ENCODE peak calls at places on chromosomes 13 and 19, in eight cellular contexts. G, Z, L, R, I, S, C and E are unnamed samples.

GRCh38 chr19:19304186-19304975 is 15.9 kb downstream of the SUGP1 start:
- DNase-seq in Z (no peak), R (no peak), C (no peak), G (no peak), L (no peak), S (peak; percentile 77), I (no peak), E (no peak)

GRCh38 chr13:20411638-20412342 is 113.9 kb downstream of the CRYL1 start:
- DNase-seq in L (no peak), I (peak; percentile 75), S (no peak), G (no peak), Z (no peak), R (no peak), C (no peak), E (peak; percentile 79)

GRCh38 chr13:51844862-51845573 is at the start of gene TMEM272:
- DNase-seq in I (no peak), G (peak; percentile 23), L (peak; percentile 81), R (peak; percentile 70), Z (peak; percentile 43), S (peak; percentile 87), C (no peak), E (no peak)

GRCh38 chr13:88031980-88032562 is 360.9 kb downstream of the SLITRK5 start:
- DNase-seq in L (no peak), C (no peak), Z (no peak), S (no peak), G (no peak), R (no peak), I (no peak), E (no peak)

GRCh38 chr13:34462843-34463242 is 479.2 kb upstream of the NBEA start:
- DNase-seq in S (no peak), L (no peak), G (peak; percentile 51), R (no peak), I (no peak), Z (no peak), C (no peak), E (no peak)

GRCh38 chr13:42466123-42466522 is 107.8 kb upstream of the TNFSF11 start:
- DNase-seq in I (no peak), Z (no peak), C (no peak), S (no peak), G (no peak), L (no peak), R (no peak), E (no peak)

GRCh38 chr13:100464006-100464405 is 124.6 kb downstream of the GGACT start:
- DNase-seq in L (no peak), I (no peak), G (no peak), C (no peak), S (no peak), R (no peak), Z (no peak), E (no peak)

GRCh38 chr13:35231426-35231825 is 245.1 kb downstream of the MAB21L1 start:
- DNase-seq in S (no peak), G (no peak), Z (no peak), I (no peak), R (no peak), L (no peak), C (no peak), E (no peak)

GRCh38 chr19:48481191-48481500 is 12.0 kb downstream of the CYTH2 start:
- DNase-seq in I (no peak), Z (no peak), C (no peak), R (no peak), L (no peak), G (no peak), S (no peak), E (no peak)

GRCh38 chr13:98372886-98373285 is 195.8 kb upstream of the RNF113B start:
- DNase-seq in L (peak; percentile 58), C (no peak), Z (no peak), R (no peak), G (no peak), I (no peak), S (no peak), E (no peak)

GRCh38 chr19:55711719-55712118 is 26.5 kb downstream of the NLRP9 start:
- DNase-seq in C (no peak), L (no peak), Z (no peak), I (no peak), G (no peak), R (no peak), S (no peak), E (no peak)

GRCh38 chr19:35902870-35903475 is 644 bp downstream of the HCST start:
- DNase-seq in R (no peak), G (no peak), Z (no peak), S (no peak), C (no peak), I (no peak), L (no peak), E (no peak)

GRCh38 chr13:98293570-98294142 is 116.6 kb upstream of the RNF113B start:
- DNase-seq in S (no peak), L (no peak), R (no peak), C (no peak), Z (no peak), I (no peak), G (no peak), E (no peak)

GRCh38 chr19:29840066-29840950 is 28.5 kb downstream of the CCNE1 start:
- DNase-seq in S (no peak), R (no peak), G (no peak), C (no peak), L (no peak), I (no peak), Z (no peak), E (no peak)

GRCh38 chr13:76980075-76980718 is 11.7 kb upstream of the CLN5 start:
- DNase-seq in I (no peak), R (peak; percentile 75), L (peak; percentile 93), G (peak; percentile 43), Z (peak; percentile 43), S (peak; percentile 92), C (no peak), E (peak; percentile 75)

GRCh38 chr13:51760592-51760991 is 43.4 kb downstream of the DHRS12 start:
- DNase-seq in S (no peak), Z (no peak), G (no peak), R (no peak), L (no peak), C (no peak), I (no peak), E (no peak)

DNA sequence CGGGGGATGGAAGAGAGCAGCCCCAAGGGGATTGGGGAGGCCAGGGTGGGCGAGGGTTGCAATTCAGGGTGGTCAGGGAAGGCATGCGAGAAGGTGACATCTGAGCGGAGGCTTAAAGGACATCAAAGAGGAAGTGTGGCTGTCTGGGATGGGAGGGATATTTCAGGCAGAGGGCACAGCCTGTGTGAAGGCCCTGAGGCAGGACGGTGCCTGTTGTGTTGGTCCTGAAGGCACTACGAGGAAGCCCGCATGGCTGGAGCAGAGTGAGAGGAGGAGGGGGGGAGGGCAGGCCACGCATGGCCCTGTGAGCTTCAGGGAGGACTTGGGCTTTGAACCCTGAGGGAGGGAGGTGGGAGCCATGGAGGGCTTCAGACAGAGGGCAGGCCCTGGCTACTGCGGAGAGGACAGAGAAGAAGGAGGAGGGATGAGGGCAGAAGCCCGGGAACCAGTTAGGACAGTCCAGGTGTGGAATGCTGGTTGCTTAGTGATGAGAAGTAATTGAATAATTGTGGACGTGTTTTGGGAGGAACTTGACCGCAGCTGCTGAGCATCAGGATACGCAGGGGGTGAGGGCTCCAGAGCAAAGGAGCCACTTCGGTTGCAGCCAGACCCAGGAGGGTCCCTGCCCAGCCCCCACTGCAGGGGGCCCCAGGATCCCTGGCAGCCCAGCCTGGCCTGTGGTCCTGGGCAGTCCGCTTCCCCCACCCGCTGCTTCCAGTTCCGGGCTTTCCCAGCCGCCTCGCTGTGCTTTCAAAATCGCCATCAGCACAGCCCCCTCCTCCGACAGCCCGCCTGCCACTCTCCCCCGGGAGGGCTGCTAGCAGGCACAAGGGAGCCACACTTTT is 6.2 kb downstream of the TLE6 start:
- DNase-seq in R (no peak), L (peak; percentile 93), S (peak; percentile 87), G (no peak), C (no peak), I (no peak), Z (no peak), E (no peak)
- TF ChIP-seq REST in R (no peak), L (no peak), S (no peak), G (no peak), C (no peak), I (no peak), Z (no peak), E (no peak)

DNA sequence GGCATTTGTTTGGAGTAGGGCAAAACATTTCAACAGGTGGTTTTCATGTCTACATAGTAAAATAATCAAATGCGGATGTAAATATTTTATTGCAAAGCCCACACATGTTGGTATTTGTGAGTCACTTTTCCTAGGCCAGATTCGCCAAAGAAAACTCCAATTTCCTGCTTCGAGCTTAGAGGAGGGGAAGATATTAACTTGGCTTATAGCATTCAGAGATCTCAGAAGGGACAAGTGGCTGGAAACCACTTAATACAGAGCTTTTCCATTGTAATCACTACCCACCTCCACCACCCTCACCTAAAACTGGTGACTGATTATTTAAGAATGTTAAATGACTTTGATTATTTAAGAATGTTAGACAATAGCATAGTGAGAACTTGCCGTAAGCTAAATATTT is 530.6 kb upstream of the SPRY2 start:
- DNase-seq in I (no peak), Z (no peak), R (no peak), L (no peak), G (no peak), C (no peak), S (no peak), E (no peak)
- TF ChIP-seq POLR2AphosphoS5 in I (no peak), Z (no peak), R (no peak), L (no peak), G (no peak), C (no peak), S (no peak), E (no peak)

DNA sequence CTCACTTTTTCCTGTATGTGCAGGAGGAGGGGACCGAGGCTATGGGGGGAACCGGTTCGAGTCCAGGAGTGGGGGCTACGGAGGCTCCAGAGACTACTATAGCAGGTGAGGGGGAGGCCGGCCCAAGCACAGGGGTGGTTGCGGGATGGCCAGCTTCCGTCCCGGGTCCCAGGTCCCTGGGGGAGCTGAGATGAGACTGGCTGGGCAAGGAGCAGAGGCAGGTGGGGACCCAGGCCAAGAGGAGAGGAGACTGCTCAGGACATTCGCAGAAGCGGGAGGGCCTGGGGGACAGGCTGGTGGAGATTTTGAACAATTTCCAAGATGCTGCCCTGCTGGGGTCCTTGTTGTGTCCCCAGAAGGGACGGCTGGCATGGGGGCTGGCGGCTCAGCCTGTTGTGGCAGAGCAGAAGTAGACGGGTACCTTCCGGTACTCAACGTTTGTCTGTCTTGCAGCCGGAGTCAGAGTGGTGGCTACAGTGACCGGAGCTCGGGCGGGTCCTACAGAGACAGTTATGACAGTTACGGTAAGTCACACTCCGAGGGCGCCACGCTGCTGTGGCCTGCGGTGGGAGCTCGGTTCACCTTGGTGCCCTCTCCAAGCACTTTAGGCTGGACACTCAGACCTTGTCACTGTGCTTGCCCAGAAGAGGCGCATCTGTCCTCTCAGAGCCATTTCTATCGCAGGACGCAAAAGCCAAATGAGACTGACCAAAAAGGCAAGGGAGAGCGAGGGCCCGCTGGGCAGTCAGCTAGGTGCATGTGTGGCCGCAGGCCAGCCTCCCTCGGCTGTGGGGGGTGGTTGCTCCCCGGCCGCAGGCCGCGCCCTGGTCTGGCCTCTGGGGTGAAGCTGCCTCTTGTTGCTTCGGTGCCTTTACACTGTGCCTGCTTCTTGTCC is 2.6 kb downstream of the CIRBP start:
- DNase-seq in Z (no peak), R (peak; percentile 79), C (no peak), G (no peak), S (no peak), I (no peak), L (no peak), E (peak; percentile 64)
- H3K4me3 ChIP-seq in Z (no peak overlapping the region), R (peak overlapping the region; percentile 68), C (no peak overlapping the region), G (no peak overlapping the region), S (peak overlapping the region; percentile 78), I (peak overlapping the region; percentile 98), L (no peak overlapping the region), E (peak overlapping the region; percentile 49)

DNA sequence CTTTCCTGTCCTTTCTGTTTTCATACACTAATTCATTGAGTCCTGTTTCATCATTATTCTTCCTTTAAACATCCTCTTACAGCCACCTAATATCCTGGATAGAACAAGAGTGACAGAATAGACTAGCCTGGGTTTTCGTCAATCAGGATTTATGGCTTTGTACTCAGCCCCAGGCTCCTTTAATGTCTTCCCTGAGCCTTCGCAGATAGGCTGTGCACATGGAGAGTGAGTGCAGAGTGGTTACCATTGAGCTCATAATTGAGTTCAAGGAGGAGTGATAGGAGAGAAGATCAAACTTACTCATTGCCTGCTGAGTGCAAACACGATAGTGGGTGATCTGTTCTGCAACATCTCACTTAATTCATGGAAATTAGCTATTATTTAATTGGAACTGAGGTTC is 304.9 kb downstream of the TDRD3 start:
- DNase-seq in C (no peak), L (no peak), G (no peak), Z (no peak), I (no peak), R (no peak), S (no peak), E (no peak)
- TF ChIP-seq REST in C (no peak), L (no peak), G (no peak), Z (no peak), I (no peak), R (no peak), S (no peak), E (no peak)